ENCODE peak calls at places on chromosomes 1 and 21, in eight cellular contexts. W, Y, J, L, V, Z, D and F are unnamed samples.

GRCh38 chr1:18470650-18471355 is 9.9 kb upstream of the KLHDC7A start:
- DNase-seq in W (no peak), Y (no peak), J (no peak), L (no peak), V (no peak), Z (no peak), D (no peak), F (no peak)

GRCh38 chr21:42222821-42223390 is 4.0 kb downstream of the ABCG1 start:
- DNase-seq in W (no peak), Y (no peak), J (no peak), L (no peak), V (no peak), Z (no peak), D (no peak), F (no peak)

GRCh38 chr1:81801032-81801833 is 499 bp downstream of the ADGRL2 start:
- DNase-seq in W (no peak), Y (peak; percentile 36), J (peak; percentile 80), L (no peak), V (no peak), Z (no peak), D (no peak), F (peak; percentile 13)

GRCh38 chr1:93344886-93345632 is 648 bp upstream of the DR1 start:
- DNase-seq in W (no peak), Y (no peak), J (no peak), L (no peak), V (no peak), Z (no peak), D (no peak), F (no peak)

GRCh38 chr1:36080801-36081200 is 3.1 kb upstream of the TEKT2 start:
- DNase-seq in W (no peak), Y (peak; percentile 42), J (no peak), L (no peak), V (no peak), Z (no peak), D (no peak), F (no peak)

GRCh38 chr1:66197785-66198184 is 336.2 kb upstream of the SGIP1 start:
- DNase-seq in W (no peak), Y (no peak), J (no peak), L (no peak), V (no peak), Z (no peak), D (no peak), F (no peak)

GRCh38 chr1:155706101-155706619 is 17.3 kb downstream of the DAP3 start:
- DNase-seq in W (no peak), Y (peak; percentile 10), J (no peak), L (no peak), V (no peak), Z (no peak), D (no peak), F (no peak)

GRCh38 chr1:169576241-169576933 is 9.9 kb downstream of the F5 start:
- DNase-seq in W (no peak), Y (no peak), J (no peak), L (no peak), V (no peak), Z (no peak), D (no peak), F (no peak)

GRCh38 chr1:54390655-54391054 is 15.5 kb downstream of the SSBP3 start:
- DNase-seq in W (no peak), Y (no peak), J (no peak), L (no peak), V (no peak), Z (no peak), D (no peak), F (peak; percentile 23)

GRCh38 chr1:228085287-228085926 is 2.9 kb downstream of the ARF1 start:
- DNase-seq in W (no peak), Y (no peak), J (peak; percentile 63), L (no peak), V (no peak), Z (no peak), D (no peak), F (no peak)

GRCh38 chr1:53572061-53572801 is 113.0 kb downstream of the DMRTB1 start:
- DNase-seq in W (no peak), Y (peak; percentile 72), J (peak; percentile 47), L (no peak), V (no peak), Z (no peak), D (no peak), F (no peak)

GRCh38 chr1:111742938-111743549 is 3.8 kb upstream of the INKA2 start:
- DNase-seq in W (no peak), Y (no peak), J (no peak), L (no peak), V (no peak), Z (no peak), D (no peak), F (no peak)

GRCh38 chr1:45979074-45979777 is 153.2 kb downstream of the PIK3R3 start:
- DNase-seq in W (no peak), Y (peak; percentile 25), J (no peak), L (no peak), V (no peak), Z (no peak), D (no peak), F (no peak)

GRCh38 chr1:93346472-93346991 is 825 bp downstream of the DR1 start:
- DNase-seq in W (peak; percentile 52), Y (no peak), J (no peak), L (peak; percentile 12), V (peak; percentile 3), Z (peak; percentile 20), D (no peak), F (no peak)

GRCh38 chr1:160716013-160716412 is 4.4 kb upstream of the CD48 start:
- DNase-seq in W (no peak), Y (no peak), J (no peak), L (no peak), V (no peak), Z (no peak), D (no peak), F (no peak)

GRCh38 chr1:66542811-66543767 is 9.1 kb downstream of the SGIP1 start:
- DNase-seq in W (no peak), Y (no peak), J (peak; percentile 79), L (no peak), V (no peak), Z (no peak), D (no peak), F (peak; percentile 78)

GRCh38 chr1:33758698-33759097 is 105.2 kb upstream of the HMGB4 start:
- DNase-seq in W (no peak), Y (no peak), J (peak; percentile 18), L (no peak), V (no peak), Z (no peak), D (no peak), F (no peak)

GRCh38 chr1:106396023-106396422 is 660.5 kb upstream of the PRMT6 start:
- DNase-seq in W (no peak), Y (no peak), J (no peak), L (no peak), V (no peak), Z (no peak), D (no peak), F (no peak)

GRCh38 chr21:45162809-45163208 is 88.4 kb downstream of the ADARB1 start:
- DNase-seq in W (no peak), Y (no peak), J (no peak), L (no peak), V (no peak), Z (no peak), D (no peak), F (no peak)

GRCh38 chr1:74733616-74734484 is 898 bp downstream of the TYW3 start:
- DNase-seq in W (peak; percentile 51), Y (peak; percentile 59), J (peak; percentile 34), L (no peak), V (peak; percentile 68), Z (peak; percentile 31), D (peak; percentile 71), F (no peak)

GRCh38 chr1:45863117-45863670 is 59.8 kb downstream of the MAST2 start:
- DNase-seq in W (no peak), Y (no peak), J (no peak), L (no peak), V (no peak), Z (no peak), D (no peak), F (no peak)

GRCh38 chr1:115815694-115816093 is 25.2 kb downstream of the NHLH2 start:
- DNase-seq in W (no peak), Y (no peak), J (no peak), L (no peak), V (no peak), Z (no peak), D (no peak), F (no peak)

GRCh38 chr1:98126740-98127139 is 205.9 kb upstream of the DPYD start:
- DNase-seq in W (no peak), Y (no peak), J (no peak), L (no peak), V (no peak), Z (no peak), D (no peak), F (no peak)

GRCh38 chr1:29599071-29599470 is 362.7 kb downstream of the PTPRU start:
- DNase-seq in W (no peak), Y (no peak), J (no peak), L (no peak), V (no peak), Z (no peak), D (no peak), F (no peak)

GRCh38 chr1:36458910-36459309 is 5.3 kb downstream of the MRPS15 start:
- DNase-seq in W (no peak), Y (no peak), J (no peak), L (peak; percentile 55), V (peak; percentile 7), Z (peak; percentile 19), D (no peak), F (peak; percentile 26)

GRCh38 chr1:170126691-170127090 is 19.1 kb upstream of the NTMT2 start:
- DNase-seq in W (no peak), Y (peak; percentile 9), J (peak; percentile 93), L (no peak), V (no peak), Z (no peak), D (no peak), F (no peak)

GRCh38 chr21:29334717-29335428 is 36.2 kb downstream of the BACH1 start:
- DNase-seq in W (no peak), Y (no peak), J (no peak), L (no peak), V (no peak), Z (no peak), D (no peak), F (no peak)